ENCODE peak calls at places on chromosomes 1 and 21, in seven cellular contexts. One of them, this sample, is unnamed.

GRCh38 chr1:233662503-233663105 is 48.7 kb downstream of the KCNK1 start:
- DNase-seq in testis: no peak
- DNase-seq in NCI-H1436: no peak
- DNase-seq in cardiac fibroblast: no peak
- DNase-seq in T-helper 1 cell: no peak
- DNase-seq in stimulated activated CD8-positive, alpha-beta memory T cell treated with anti-CD3 and anti-CD28 coated beads, Interleukin-2, amount 100 ng/mL, for 1 hour: no peak
- DNase-seq in amniotic stem cell: no peak
- DNase-seq in this sample: peak

GRCh38 chr1:247345881-247346280 is 14.2 kb upstream of the ZNF496 start:
- DNase-seq in amniotic stem cell: no peak
- DNase-seq in testis: no peak
- DNase-seq in cardiac fibroblast: no peak
- DNase-seq in NCI-H1436: no peak
- DNase-seq in stimulated activated CD8-positive, alpha-beta memory T cell treated with anti-CD3 and anti-CD28 coated beads, Interleukin-2, amount 100 ng/mL, for 1 hour: no peak
- DNase-seq in T-helper 1 cell: no peak
- DNase-seq in this sample: no peak

GRCh38 chr1:74686941-74687340 is 13.3 kb upstream of the ERICH3 start:
- DNase-seq in testis: no peak
- DNase-seq in stimulated activated CD8-positive, alpha-beta memory T cell treated with anti-CD3 and anti-CD28 coated beads, Interleukin-2, amount 100 ng/mL, for 1 hour: no peak
- DNase-seq in NCI-H1436: no peak
- DNase-seq in amniotic stem cell: no peak
- DNase-seq in cardiac fibroblast: no peak
- DNase-seq in T-helper 1 cell: no peak
- DNase-seq in this sample: no peak

GRCh38 chr1:11893907-11894251 is 32.3 kb downstream of the KIAA2013 start:
- DNase-seq in NCI-H1436: peak
- DNase-seq in T-helper 1 cell: peak
- DNase-seq in amniotic stem cell: no peak
- DNase-seq in stimulated activated CD8-positive, alpha-beta memory T cell treated with anti-CD3 and anti-CD28 coated beads, Interleukin-2, amount 100 ng/mL, for 1 hour: peak
- DNase-seq in cardiac fibroblast: peak
- DNase-seq in testis: peak
- DNase-seq in this sample: peak

GRCh38 chr21:18245493-18245967 is 897 bp downstream of the CHODL start:
- DNase-seq in cardiac fibroblast: no peak
- DNase-seq in NCI-H1436: no peak
- DNase-seq in testis: peak
- DNase-seq in T-helper 1 cell: no peak
- DNase-seq in stimulated activated CD8-positive, alpha-beta memory T cell treated with anti-CD3 and anti-CD28 coated beads, Interleukin-2, amount 100 ng/mL, for 1 hour: no peak
- DNase-seq in amniotic stem cell: no peak
- DNase-seq in this sample: no peak

GRCh38 chr21:28142692-28143091 is 850.0 kb downstream of the LTN1 start:
- DNase-seq in amniotic stem cell: peak
- DNase-seq in T-helper 1 cell: no peak
- DNase-seq in stimulated activated CD8-positive, alpha-beta memory T cell treated with anti-CD3 and anti-CD28 coated beads, Interleukin-2, amount 100 ng/mL, for 1 hour: no peak
- DNase-seq in NCI-H1436: no peak
- DNase-seq in testis: no peak
- DNase-seq in cardiac fibroblast: peak
- DNase-seq in this sample: peak

GRCh38 chr1:181680332-181680731 is 197.0 kb downstream of the CACNA1E start:
- DNase-seq in T-helper 1 cell: no peak
- DNase-seq in amniotic stem cell: no peak
- DNase-seq in NCI-H1436: no peak
- DNase-seq in stimulated activated CD8-positive, alpha-beta memory T cell treated with anti-CD3 and anti-CD28 coated beads, Interleukin-2, amount 100 ng/mL, for 1 hour: no peak
- DNase-seq in testis: no peak
- DNase-seq in cardiac fibroblast: no peak
- DNase-seq in this sample: no peak

GRCh38 chr21:34944015-34944755 is 104.9 kb downstream of the RUNX1 start:
- DNase-seq in stimulated activated CD8-positive, alpha-beta memory T cell treated with anti-CD3 and anti-CD28 coated beads, Interleukin-2, amount 100 ng/mL, for 1 hour: no peak
- DNase-seq in T-helper 1 cell: no peak
- DNase-seq in amniotic stem cell: no peak
- DNase-seq in NCI-H1436: no peak
- DNase-seq in cardiac fibroblast: no peak
- DNase-seq in testis: no peak
- DNase-seq in this sample: no peak

GRCh38 chr1:201633811-201634210 is 94.9 kb downstream of the NAV1 start:
- DNase-seq in NCI-H1436: peak
- DNase-seq in amniotic stem cell: no peak
- DNase-seq in stimulated activated CD8-positive, alpha-beta memory T cell treated with anti-CD3 and anti-CD28 coated beads, Interleukin-2, amount 100 ng/mL, for 1 hour: no peak
- DNase-seq in cardiac fibroblast: peak
- DNase-seq in testis: no peak
- DNase-seq in T-helper 1 cell: no peak
- DNase-seq in this sample: no peak

GRCh38 chr21:42456457-42456856 is 39.6 kb downstream of the RSPH1 start:
- DNase-seq in NCI-H1436: no peak
- DNase-seq in cardiac fibroblast: no peak
- DNase-seq in T-helper 1 cell: peak
- DNase-seq in testis: no peak
- DNase-seq in stimulated activated CD8-positive, alpha-beta memory T cell treated with anti-CD3 and anti-CD28 coated beads, Interleukin-2, amount 100 ng/mL, for 1 hour: no peak
- DNase-seq in amniotic stem cell: no peak
- DNase-seq in this sample: no peak

GRCh38 chr21:45655071-45655470 is 11.5 kb downstream of the PCBP3 start:
- DNase-seq in NCI-H1436: no peak
- DNase-seq in cardiac fibroblast: peak
- DNase-seq in stimulated activated CD8-positive, alpha-beta memory T cell treated with anti-CD3 and anti-CD28 coated beads, Interleukin-2, amount 100 ng/mL, for 1 hour: no peak
- DNase-seq in testis: no peak
- DNase-seq in T-helper 1 cell: no peak
- DNase-seq in amniotic stem cell: no peak
- DNase-seq in this sample: peak

GRCh38 chr1:84103197-84103992 is 40.7 kb upstream of the PRKACB start:
- DNase-seq in stimulated activated CD8-positive, alpha-beta memory T cell treated with anti-CD3 and anti-CD28 coated beads, Interleukin-2, amount 100 ng/mL, for 1 hour: no peak
- DNase-seq in testis: peak
- DNase-seq in T-helper 1 cell: no peak
- DNase-seq in amniotic stem cell: peak
- DNase-seq in cardiac fibroblast: peak
- DNase-seq in NCI-H1436: peak
- DNase-seq in this sample: peak

GRCh38 chr1:119489201-119489600 is 17.8 kb upstream of the HSD3B1 start:
- DNase-seq in testis: no peak
- DNase-seq in NCI-H1436: no peak
- DNase-seq in stimulated activated CD8-positive, alpha-beta memory T cell treated with anti-CD3 and anti-CD28 coated beads, Interleukin-2, amount 100 ng/mL, for 1 hour: no peak
- DNase-seq in cardiac fibroblast: no peak
- DNase-seq in T-helper 1 cell: no peak
- DNase-seq in amniotic stem cell: no peak
- DNase-seq in this sample: no peak

GRCh38 chr1:17858027-17858426 is 102.9 kb downstream of the ACTL8 start:
- DNase-seq in amniotic stem cell: no peak
- DNase-seq in stimulated activated CD8-positive, alpha-beta memory T cell treated with anti-CD3 and anti-CD28 coated beads, Interleukin-2, amount 100 ng/mL, for 1 hour: no peak
- DNase-seq in cardiac fibroblast: no peak
- DNase-seq in testis: no peak
- DNase-seq in NCI-H1436: no peak
- DNase-seq in T-helper 1 cell: no peak
- DNase-seq in this sample: peak

GRCh38 chr1:62778208-62778607 is 5.7 kb upstream of the ATG4C start:
- DNase-seq in stimulated activated CD8-positive, alpha-beta memory T cell treated with anti-CD3 and anti-CD28 coated beads, Interleukin-2, amount 100 ng/mL, for 1 hour: no peak
- DNase-seq in T-helper 1 cell: no peak
- DNase-seq in cardiac fibroblast: no peak
- DNase-seq in amniotic stem cell: no peak
- DNase-seq in NCI-H1436: no peak
- DNase-seq in testis: no peak
- DNase-seq in this sample: no peak

This sample was measured in fibroblast of the aortic adventitia.